ENCODE peak calls at places on chromosomes 7 and 10, in seven cellular contexts. One of them, this sample, is unnamed.

GRCh38 chr7:86469680-86470295 is 173.9 kb upstream of the GRM3 start:
- DNase-seq in putamen: peak
- DNase-seq in NCI-H1092 treated with DMSO at 0.1 percent for 48 hours: peak
- DNase-seq in mesendoderm: peak
- DNase-seq in H9: peak
- DNase-seq in osteocyte: peak
- DNase-seq in sciatic nerve: no peak
- DNase-seq in this sample: peak

GRCh38 chr10:49398000-49398861 is 2.3 kb upstream of the DRGX start:
- DNase-seq in NCI-H1092 treated with DMSO at 0.1 percent for 48 hours: no peak
- DNase-seq in H9: peak
- DNase-seq in putamen: no peak
- DNase-seq in osteocyte: peak
- DNase-seq in sciatic nerve: peak
- DNase-seq in mesendoderm: peak
- DNase-seq in this sample: peak

GRCh38 chr7:121474301-121474673 is 78.2 kb upstream of the FAM3C start:
- DNase-seq in H9: no peak
- DNase-seq in putamen: no peak
- DNase-seq in NCI-H1092 treated with DMSO at 0.1 percent for 48 hours: no peak
- DNase-seq in mesendoderm: no peak
- DNase-seq in osteocyte: no peak
- DNase-seq in sciatic nerve: no peak
- DNase-seq in this sample: no peak

GRCh38 chr7:97021443-97022261 is 3.0 kb downstream of the DLX5 start:
- DNase-seq in H9: peak
- DNase-seq in mesendoderm: peak
- DNase-seq in putamen: peak
- DNase-seq in NCI-H1092 treated with DMSO at 0.1 percent for 48 hours: no peak
- DNase-seq in osteocyte: no peak
- DNase-seq in sciatic nerve: no peak
- DNase-seq in this sample: no peak

GRCh38 chr7:28408105-28408973 is 4.0 kb upstream of the CREB5 start:
- DNase-seq in sciatic nerve: peak
- DNase-seq in osteocyte: no peak
- DNase-seq in mesendoderm: peak
- DNase-seq in putamen: no peak
- DNase-seq in NCI-H1092 treated with DMSO at 0.1 percent for 48 hours: no peak
- DNase-seq in H9: peak
- DNase-seq in this sample: no peak

GRCh38 chr7:86252406-86252805 is 391.3 kb upstream of the GRM3 start:
- DNase-seq in putamen: no peak
- DNase-seq in H9: no peak
- DNase-seq in mesendoderm: no peak
- DNase-seq in NCI-H1092 treated with DMSO at 0.1 percent for 48 hours: no peak
- DNase-seq in osteocyte: no peak
- DNase-seq in sciatic nerve: no peak
- DNase-seq in this sample: no peak

GRCh38 chr7:67377939-67378862 is 381.6 kb downstream of the TYW1 start:
- DNase-seq in mesendoderm: peak
- DNase-seq in H9: peak
- DNase-seq in osteocyte: no peak
- DNase-seq in sciatic nerve: peak
- DNase-seq in putamen: peak
- DNase-seq in NCI-H1092 treated with DMSO at 0.1 percent for 48 hours: peak
- DNase-seq in this sample: peak

GRCh38 chr10:129744134-129744895 is 219.8 kb downstream of the EBF3 start:
- DNase-seq in mesendoderm: no peak
- DNase-seq in sciatic nerve: no peak
- DNase-seq in NCI-H1092 treated with DMSO at 0.1 percent for 48 hours: no peak
- DNase-seq in H9: peak
- DNase-seq in osteocyte: peak
- DNase-seq in putamen: no peak
- DNase-seq in this sample: no peak

GRCh38 chr7:101564778-101565211 is 64.3 kb downstream of the MYL10 start:
- DNase-seq in mesendoderm: peak
- DNase-seq in putamen: no peak
- DNase-seq in NCI-H1092 treated with DMSO at 0.1 percent for 48 hours: no peak
- DNase-seq in osteocyte: no peak
- DNase-seq in H9: peak
- DNase-seq in sciatic nerve: no peak
- DNase-seq in this sample: no peak

GRCh38 chr10:62640386-62640785 is 164.1 kb upstream of the ADO start:
- DNase-seq in NCI-H1092 treated with DMSO at 0.1 percent for 48 hours: no peak
- DNase-seq in H9: no peak
- DNase-seq in putamen: no peak
- DNase-seq in osteocyte: no peak
- DNase-seq in sciatic nerve: no peak
- DNase-seq in mesendoderm: no peak
- DNase-seq in this sample: no peak

GRCh38 chr10:48493083-48493871 is 111.6 kb downstream of the ARHGAP22 start:
- DNase-seq in NCI-H1092 treated with DMSO at 0.1 percent for 48 hours: no peak
- DNase-seq in mesendoderm: no peak
- DNase-seq in H9: peak
- DNase-seq in sciatic nerve: no peak
- DNase-seq in putamen: no peak
- DNase-seq in osteocyte: peak
- DNase-seq in this sample: no peak

GRCh38 chr7:154882931-154883474 is 119.9 kb downstream of the PAXIP1 start:
- DNase-seq in mesendoderm: no peak
- DNase-seq in putamen: no peak
- DNase-seq in NCI-H1092 treated with DMSO at 0.1 percent for 48 hours: no peak
- DNase-seq in sciatic nerve: no peak
- DNase-seq in osteocyte: no peak
- DNase-seq in H9: no peak
- DNase-seq in this sample: no peak

GRCh38 chr10:115989621-115990020 is 283.4 kb downstream of the GFRA1 start:
- DNase-seq in mesendoderm: no peak
- DNase-seq in osteocyte: no peak
- DNase-seq in putamen: no peak
- DNase-seq in sciatic nerve: no peak
- DNase-seq in H9: no peak
- DNase-seq in NCI-H1092 treated with DMSO at 0.1 percent for 48 hours: no peak
- DNase-seq in this sample: no peak

GRCh38 chr10:122419016-122419415 is 35.4 kb upstream of the ARMS2 start:
- DNase-seq in osteocyte: no peak
- DNase-seq in putamen: no peak
- DNase-seq in mesendoderm: no peak
- DNase-seq in sciatic nerve: no peak
- DNase-seq in H9: no peak
- DNase-seq in NCI-H1092 treated with DMSO at 0.1 percent for 48 hours: no peak
- DNase-seq in this sample: no peak

GRCh38 chr7:77281780-77282478 is 82.3 kb upstream of the FGL2 start:
- DNase-seq in H9: no peak
- DNase-seq in sciatic nerve: no peak
- DNase-seq in mesendoderm: peak
- DNase-seq in putamen: no peak
- DNase-seq in NCI-H1092 treated with DMSO at 0.1 percent for 48 hours: no peak
- DNase-seq in osteocyte: no peak
- DNase-seq in this sample: no peak

GRCh38 chr7:134779741-134780065 is 269 bp downstream of the CALD1 start:
- DNase-seq in H9: no peak
- DNase-seq in NCI-H1092 treated with DMSO at 0.1 percent for 48 hours: no peak
- DNase-seq in osteocyte: no peak
- DNase-seq in putamen: no peak
- DNase-seq in mesendoderm: no peak
- DNase-seq in sciatic nerve: no peak
- DNase-seq in this sample: no peak

GRCh38 chr7:121120921-121121320 is 132.4 kb downstream of the CPED1 start:
- DNase-seq in osteocyte: no peak
- DNase-seq in H9: no peak
- DNase-seq in putamen: no peak
- DNase-seq in mesendoderm: no peak
- DNase-seq in NCI-H1092 treated with DMSO at 0.1 percent for 48 hours: no peak
- DNase-seq in sciatic nerve: no peak
- DNase-seq in this sample: no peak

GRCh38 chr7:77383333-77383740 is 32.8 kb downstream of the GSAP start:
- DNase-seq in putamen: no peak
- DNase-seq in NCI-H1092 treated with DMSO at 0.1 percent for 48 hours: no peak
- DNase-seq in osteocyte: no peak
- DNase-seq in H9: no peak
- DNase-seq in mesendoderm: no peak
- DNase-seq in sciatic nerve: no peak
- DNase-seq in this sample: no peak

GRCh38 chr7:29607259-29607658 is 43.6 kb downstream of the PRR15 start:
- DNase-seq in putamen: no peak
- DNase-seq in mesendoderm: peak
- DNase-seq in sciatic nerve: no peak
- DNase-seq in osteocyte: no peak
- DNase-seq in NCI-H1092 treated with DMSO at 0.1 percent for 48 hours: no peak
- DNase-seq in H9: no peak
- DNase-seq in this sample: no peak

GRCh38 chr7:30519122-30519521 is 14.5 kb upstream of the GGCT start:
- DNase-seq in osteocyte: no peak
- DNase-seq in sciatic nerve: no peak
- DNase-seq in H9: no peak
- DNase-seq in mesendoderm: no peak
- DNase-seq in NCI-H1092 treated with DMSO at 0.1 percent for 48 hours: no peak
- DNase-seq in putamen: no peak
- DNase-seq in this sample: no peak

This sample was measured in pons.